ENCODE peak calls at places on chromosomes 13 and 19, in ten cellular contexts. One of them, this sample, is unnamed.

GRCh38 chr19:54418030-54418929 is 3.0 kb downstream of the TTYH1 start:
- DNase-seq in heart left ventricle: no peak
- DNase-seq in fibroblast of pulmonary artery: peak; percentile 61
- DNase-seq in choroid plexus epithelial cell: peak; percentile 52
- DNase-seq in fibroblast of the aortic adventitia: no peak
- DNase-seq in CD8-positive, alpha-beta T cell: no peak
- DNase-seq in cardiac muscle cell: peak; percentile 73
- DNase-seq in A549: peak; percentile 42
- DNase-seq in bronchial epithelial cell: no peak
- DNase-seq in uterus: no peak
- DNase-seq in this sample: peak; percentile 23

GRCh38 chr13:40152145-40152544 is 496.7 kb downstream of the COG6 start:
- DNase-seq in fibroblast of the aortic adventitia: peak; percentile 91
- DNase-seq in bronchial epithelial cell: peak; percentile 90
- DNase-seq in choroid plexus epithelial cell: peak; percentile 96
- DNase-seq in CD8-positive, alpha-beta T cell: no peak
- DNase-seq in uterus: no peak
- DNase-seq in heart left ventricle: no peak
- DNase-seq in fibroblast of pulmonary artery: peak; percentile 94
- DNase-seq in cardiac muscle cell: peak; percentile 89
- DNase-seq in A549: peak; percentile 63
- DNase-seq in this sample: peak; percentile 77

GRCh38 chr13:98509271-98510155 is 67.4 kb downstream of the STK24 start:
- DNase-seq in A549: peak; percentile 76
- DNase-seq in fibroblast of pulmonary artery: peak; percentile 85
- DNase-seq in fibroblast of the aortic adventitia: peak; percentile 96
- DNase-seq in heart left ventricle: no peak
- DNase-seq in uterus: peak; percentile 56
- DNase-seq in bronchial epithelial cell: peak; percentile 86
- DNase-seq in CD8-positive, alpha-beta T cell: peak; percentile 22
- DNase-seq in choroid plexus epithelial cell: peak; percentile 88
- DNase-seq in cardiac muscle cell: peak; percentile 83
- DNase-seq in this sample: peak; percentile 95

GRCh38 chr13:40389081-40389641 is 277.3 kb downstream of the FOXO1 start:
- DNase-seq in choroid plexus epithelial cell: peak; percentile 28
- DNase-seq in bronchial epithelial cell: no peak
- DNase-seq in fibroblast of the aortic adventitia: no peak
- DNase-seq in heart left ventricle: no peak
- DNase-seq in A549: no peak
- DNase-seq in cardiac muscle cell: no peak
- DNase-seq in uterus: no peak
- DNase-seq in CD8-positive, alpha-beta T cell: peak; percentile 18
- DNase-seq in fibroblast of pulmonary artery: no peak
- DNase-seq in this sample: no peak

GRCh38 chr19:12733369-12733896 is 1.1 kb downstream of the TRIR start:
- DNase-seq in cardiac muscle cell: peak; percentile 55
- DNase-seq in CD8-positive, alpha-beta T cell: no peak
- DNase-seq in heart left ventricle: no peak
- DNase-seq in A549: peak; percentile 36
- DNase-seq in fibroblast of the aortic adventitia: peak; percentile 47
- DNase-seq in choroid plexus epithelial cell: peak; percentile 64
- DNase-seq in bronchial epithelial cell: peak; percentile 41
- DNase-seq in fibroblast of pulmonary artery: peak; percentile 49
- DNase-seq in uterus: no peak
- DNase-seq in this sample: peak; percentile 61

GRCh38 chr13:105452895-105453294 is 1082.6 kb downstream of the EFNB2 start:
- DNase-seq in bronchial epithelial cell: peak; percentile 94
- DNase-seq in A549: peak; percentile 21
- DNase-seq in uterus: no peak
- DNase-seq in fibroblast of the aortic adventitia: no peak
- DNase-seq in cardiac muscle cell: no peak
- DNase-seq in heart left ventricle: no peak
- DNase-seq in CD8-positive, alpha-beta T cell: no peak
- DNase-seq in fibroblast of pulmonary artery: no peak
- DNase-seq in choroid plexus epithelial cell: no peak
- DNase-seq in this sample: no peak

GRCh38 chr13:92573467-92574057 is 653.0 kb upstream of the GPC6 start:
- DNase-seq in heart left ventricle: no peak
- DNase-seq in uterus: no peak
- DNase-seq in CD8-positive, alpha-beta T cell: no peak
- DNase-seq in cardiac muscle cell: peak; percentile 61
- DNase-seq in A549: peak; percentile 12
- DNase-seq in fibroblast of the aortic adventitia: peak; percentile 9
- DNase-seq in choroid plexus epithelial cell: peak; percentile 62
- DNase-seq in bronchial epithelial cell: peak; percentile 21
- DNase-seq in fibroblast of pulmonary artery: peak; percentile 34
- DNase-seq in this sample: peak; percentile 20

GRCh38 chr13:36421447-36421846 is 10.8 kb upstream of the CCNA1 start:
- DNase-seq in fibroblast of the aortic adventitia: peak; percentile 43
- DNase-seq in A549: no peak
- DNase-seq in choroid plexus epithelial cell: peak; percentile 81
- DNase-seq in CD8-positive, alpha-beta T cell: no peak
- DNase-seq in fibroblast of pulmonary artery: peak; percentile 83
- DNase-seq in cardiac muscle cell: peak; percentile 44
- DNase-seq in bronchial epithelial cell: peak; percentile 64
- DNase-seq in heart left ventricle: no peak
- DNase-seq in uterus: no peak
- DNase-seq in this sample: no peak

GRCh38 chr13:28337196-28338045 is 157.5 kb downstream of the FLT1 start:
- DNase-seq in heart left ventricle: peak; percentile 29
- DNase-seq in A549: no peak
- DNase-seq in fibroblast of the aortic adventitia: peak; percentile 87
- DNase-seq in bronchial epithelial cell: peak; percentile 25
- DNase-seq in cardiac muscle cell: peak; percentile 76
- DNase-seq in choroid plexus epithelial cell: peak; percentile 59
- DNase-seq in fibroblast of pulmonary artery: peak; percentile 86
- DNase-seq in CD8-positive, alpha-beta T cell: no peak
- DNase-seq in uterus: no peak
- DNase-seq in this sample: peak; percentile 88

GRCh38 chr19:2337329-2337707 is 8.8 kb downstream of the SPPL2B start:
- DNase-seq in bronchial epithelial cell: no peak
- DNase-seq in CD8-positive, alpha-beta T cell: no peak
- DNase-seq in fibroblast of the aortic adventitia: peak; percentile 62
- DNase-seq in choroid plexus epithelial cell: peak; percentile 74
- DNase-seq in cardiac muscle cell: peak; percentile 66
- DNase-seq in A549: no peak
- DNase-seq in fibroblast of pulmonary artery: peak; percentile 69
- DNase-seq in heart left ventricle: no peak
- DNase-seq in uterus: peak; percentile 41
- DNase-seq in this sample: peak; percentile 75

GRCh38 chr19:32877977-32878745 is 8.6 kb upstream of the SLC7A9 start:
- DNase-seq in bronchial epithelial cell: no peak
- DNase-seq in A549: no peak
- DNase-seq in heart left ventricle: no peak
- DNase-seq in fibroblast of the aortic adventitia: no peak
- DNase-seq in uterus: no peak
- DNase-seq in CD8-positive, alpha-beta T cell: no peak
- DNase-seq in choroid plexus epithelial cell: no peak
- DNase-seq in cardiac muscle cell: no peak
- DNase-seq in fibroblast of pulmonary artery: no peak
- DNase-seq in this sample: no peak

GRCh38 chr13:99071666-99072065 is 93.8 kb upstream of the DOCK9 start:
- DNase-seq in choroid plexus epithelial cell: no peak
- DNase-seq in heart left ventricle: no peak
- DNase-seq in fibroblast of pulmonary artery: no peak
- DNase-seq in fibroblast of the aortic adventitia: no peak
- DNase-seq in uterus: no peak
- DNase-seq in CD8-positive, alpha-beta T cell: no peak
- DNase-seq in bronchial epithelial cell: no peak
- DNase-seq in cardiac muscle cell: no peak
- DNase-seq in A549: no peak
- DNase-seq in this sample: no peak

GRCh38 chr13:51612867-51613266 is 28.6 kb downstream of the WDFY2 start:
- DNase-seq in bronchial epithelial cell: no peak
- DNase-seq in uterus: no peak
- DNase-seq in fibroblast of pulmonary artery: no peak
- DNase-seq in A549: no peak
- DNase-seq in fibroblast of the aortic adventitia: no peak
- DNase-seq in CD8-positive, alpha-beta T cell: no peak
- DNase-seq in heart left ventricle: no peak
- DNase-seq in cardiac muscle cell: no peak
- DNase-seq in choroid plexus epithelial cell: no peak
- DNase-seq in this sample: no peak

GRCh38 chr13:41696163-41697003 is 239.0 kb downstream of the RGCC start:
- DNase-seq in A549: peak; percentile 90
- DNase-seq in CD8-positive, alpha-beta T cell: no peak
- DNase-seq in choroid plexus epithelial cell: peak; percentile 91
- DNase-seq in uterus: no peak
- DNase-seq in bronchial epithelial cell: peak; percentile 94
- DNase-seq in fibroblast of the aortic adventitia: peak; percentile 97
- DNase-seq in fibroblast of pulmonary artery: peak; percentile 76
- DNase-seq in cardiac muscle cell: peak; percentile 68
- DNase-seq in heart left ventricle: no peak
- DNase-seq in this sample: peak; percentile 85

DNA sequence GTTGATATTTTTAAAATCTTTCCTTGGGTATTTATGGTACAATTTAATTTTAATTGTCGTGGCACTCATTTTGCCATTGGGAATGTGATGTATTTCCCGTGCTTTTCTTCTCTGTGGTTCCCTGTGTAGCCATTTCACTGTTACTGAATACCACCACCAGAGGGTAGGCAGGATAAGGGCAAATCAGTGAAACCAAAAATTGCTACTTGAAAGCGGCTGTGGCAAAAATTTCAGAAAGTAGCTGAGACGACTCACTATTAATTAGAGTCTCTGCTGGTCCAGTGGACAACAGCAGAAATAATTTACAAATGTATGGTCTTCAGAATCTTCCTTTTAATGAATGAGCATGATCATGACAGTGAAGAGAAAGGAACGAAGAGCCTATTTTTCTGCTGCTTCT is 34.4 kb upstream of the MIR17HG start:
- DNase-seq in cardiac muscle cell: peak; percentile 30
- DNase-seq in bronchial epithelial cell: peak; percentile 17
- DNase-seq in fibroblast of the aortic adventitia: peak; percentile 24
- DNase-seq in choroid plexus epithelial cell: peak; percentile 36
- DNase-seq in uterus: no peak
- DNase-seq in A549: peak; percentile 14
- DNase-seq in heart left ventricle: no peak
- DNase-seq in CD8-positive, alpha-beta T cell: no peak
- DNase-seq in fibroblast of pulmonary artery: peak; percentile 34
- DNase-seq in this sample: peak; percentile 5
- TF ChIP-seq CTCF in cardiac muscle cell: peak; percentile 57
- TF ChIP-seq CTCF in bronchial epithelial cell: peak; percentile 35
- TF ChIP-seq CTCF in fibroblast of the aortic adventitia: peak; percentile 66
- TF ChIP-seq CTCF in choroid plexus epithelial cell: peak; percentile 64
- TF ChIP-seq CTCF in uterus: peak; percentile 44
- TF ChIP-seq CTCF in A549: no peak
- TF ChIP-seq CTCF in heart left ventricle: no peak
- TF ChIP-seq CTCF in CD8-positive, alpha-beta T cell: peak; percentile 63
- TF ChIP-seq CTCF in fibroblast of pulmonary artery: peak; percentile 57
- TF ChIP-seq CTCF in this sample: peak; percentile 54

GRCh38 chr19:43555185-43555770 is 20.0 kb downstream of the XRCC1 start:
- DNase-seq in fibroblast of the aortic adventitia: peak; percentile 71
- DNase-seq in fibroblast of pulmonary artery: peak; percentile 79
- DNase-seq in choroid plexus epithelial cell: peak; percentile 87
- DNase-seq in cardiac muscle cell: peak; percentile 80
- DNase-seq in CD8-positive, alpha-beta T cell: peak; percentile 78
- DNase-seq in uterus: peak; percentile 60
- DNase-seq in heart left ventricle: peak; percentile 67
- DNase-seq in bronchial epithelial cell: peak; percentile 61
- DNase-seq in A549: peak; percentile 78
- DNase-seq in this sample: peak; percentile 72
- TF ChIP-seq CTCF in fibroblast of the aortic adventitia: peak; percentile 91
- TF ChIP-seq CTCF in fibroblast of pulmonary artery: peak; percentile 91
- TF ChIP-seq CTCF in choroid plexus epithelial cell: peak; percentile 97
- TF ChIP-seq CTCF in cardiac muscle cell: peak; percentile 92
- TF ChIP-seq CTCF in CD8-positive, alpha-beta T cell: peak; percentile 79
- TF ChIP-seq CTCF in uterus: peak; percentile 43
- TF ChIP-seq CTCF in heart left ventricle: peak; percentile 51
- TF ChIP-seq CTCF in bronchial epithelial cell: peak; percentile 93
- TF ChIP-seq CTCF in A549: peak; percentile 81
- TF ChIP-seq CTCF in this sample: peak; percentile 94

GRCh38 chr13:101455863-101456262 is 3.4 kb downstream of the ITGBL1 start:
- DNase-seq in heart left ventricle: no peak
- DNase-seq in fibroblast of the aortic adventitia: peak; percentile 95
- DNase-seq in choroid plexus epithelial cell: peak; percentile 97
- DNase-seq in CD8-positive, alpha-beta T cell: no peak
- DNase-seq in uterus: no peak
- DNase-seq in fibroblast of pulmonary artery: peak; percentile 89
- DNase-seq in bronchial epithelial cell: peak; percentile 93
- DNase-seq in cardiac muscle cell: peak; percentile 88
- DNase-seq in A549: peak; percentile 71
- DNase-seq in this sample: peak; percentile 90

GRCh38 chr13:101451641-101452040 is 834 bp upstream of the ITGBL1 start:
- DNase-seq in uterus: no peak
- DNase-seq in fibroblast of the aortic adventitia: no peak
- DNase-seq in A549: no peak
- DNase-seq in CD8-positive, alpha-beta T cell: no peak
- DNase-seq in heart left ventricle: no peak
- DNase-seq in bronchial epithelial cell: no peak
- DNase-seq in cardiac muscle cell: no peak
- DNase-seq in fibroblast of pulmonary artery: no peak
- DNase-seq in choroid plexus epithelial cell: no peak
- DNase-seq in this sample: no peak

GRCh38 chr13:101452519-101453485 is at the start of gene ITGBL1:
- DNase-seq in bronchial epithelial cell: no peak
- DNase-seq in fibroblast of the aortic adventitia: peak; percentile 74
- DNase-seq in A549: no peak
- DNase-seq in cardiac muscle cell: peak; percentile 8
- DNase-seq in fibroblast of pulmonary artery: peak; percentile 17
- DNase-seq in choroid plexus epithelial cell: peak; percentile 64
- DNase-seq in heart left ventricle: no peak
- DNase-seq in uterus: no peak
- DNase-seq in CD8-positive, alpha-beta T cell: no peak
- DNase-seq in this sample: peak; percentile 50

GRCh38 chr13:101454767-101455166 is 2.3 kb downstream of the ITGBL1 start:
- DNase-seq in A549: peak; percentile 49
- DNase-seq in heart left ventricle: no peak
- DNase-seq in bronchial epithelial cell: peak; percentile 76
- DNase-seq in CD8-positive, alpha-beta T cell: no peak
- DNase-seq in cardiac muscle cell: peak; percentile 3
- DNase-seq in choroid plexus epithelial cell: peak; percentile 40
- DNase-seq in fibroblast of the aortic adventitia: peak; percentile 71
- DNase-seq in fibroblast of pulmonary artery: peak; percentile 39
- DNase-seq in uterus: no peak
- DNase-seq in this sample: no peak

GRCh38 chr13:101453784-101454201 is 1.3 kb downstream of the ITGBL1 start:
- DNase-seq in CD8-positive, alpha-beta T cell: no peak
- DNase-seq in uterus: no peak
- DNase-seq in A549: no peak
- DNase-seq in bronchial epithelial cell: peak; percentile 52
- DNase-seq in choroid plexus epithelial cell: no peak
- DNase-seq in fibroblast of pulmonary artery: no peak
- DNase-seq in cardiac muscle cell: peak; percentile 5
- DNase-seq in heart left ventricle: no peak
- DNase-seq in fibroblast of the aortic adventitia: no peak
- DNase-seq in this sample: no peak
- TF ChIP-seq CTCF in CD8-positive, alpha-beta T cell: no peak
- TF ChIP-seq CTCF in uterus: peak; percentile 27
- TF ChIP-seq CTCF in A549: no peak
- TF ChIP-seq CTCF in bronchial epithelial cell: peak; percentile 52
- TF ChIP-seq CTCF in choroid plexus epithelial cell: peak; percentile 24
- TF ChIP-seq CTCF in fibroblast of pulmonary artery: no peak
- TF ChIP-seq CTCF in cardiac muscle cell: peak; percentile 33
- TF ChIP-seq CTCF in heart left ventricle: no peak
- TF ChIP-seq CTCF in fibroblast of the aortic adventitia: peak; percentile 15
- TF ChIP-seq CTCF in this sample: peak; percentile 39

DNA sequence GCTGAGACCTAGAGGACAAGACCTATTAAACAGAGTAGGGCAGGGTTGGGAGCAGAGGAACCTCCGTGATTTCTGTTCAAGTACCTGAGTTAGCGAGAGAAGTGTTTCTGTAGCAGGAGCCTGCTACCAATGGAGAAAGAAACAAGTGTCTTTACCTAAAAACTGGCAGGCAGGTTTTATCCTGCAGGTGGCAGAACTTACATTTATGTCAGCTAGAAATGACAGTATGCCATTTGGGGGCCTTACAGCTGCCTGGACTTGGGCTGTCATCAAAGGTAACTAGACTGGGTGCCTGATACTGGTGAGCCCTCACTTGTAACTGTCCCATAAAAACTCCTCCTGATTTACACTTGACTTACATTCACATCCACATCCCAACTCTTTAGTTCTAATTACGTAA is 185.3 kb upstream of the MIR17HG start:
- DNase-seq in CD8-positive, alpha-beta T cell: no peak
- DNase-seq in cardiac muscle cell: no peak
- DNase-seq in A549: no peak
- DNase-seq in choroid plexus epithelial cell: no peak
- DNase-seq in fibroblast of pulmonary artery: no peak
- DNase-seq in uterus: no peak
- DNase-seq in heart left ventricle: no peak
- DNase-seq in fibroblast of the aortic adventitia: no peak
- DNase-seq in bronchial epithelial cell: no peak
- DNase-seq in this sample: no peak
- TF ChIP-seq CTCF in CD8-positive, alpha-beta T cell: no peak
- TF ChIP-seq CTCF in cardiac muscle cell: no peak
- TF ChIP-seq CTCF in A549: no peak
- TF ChIP-seq CTCF in choroid plexus epithelial cell: no peak
- TF ChIP-seq CTCF in fibroblast of pulmonary artery: no peak
- TF ChIP-seq CTCF in uterus: no peak
- TF ChIP-seq CTCF in heart left ventricle: no peak
- TF ChIP-seq CTCF in fibroblast of the aortic adventitia: no peak
- TF ChIP-seq CTCF in bronchial epithelial cell: no peak
- TF ChIP-seq CTCF in this sample: no peak